ENCODE peak calls at places on chromosomes 7 and 10, in six cellular contexts. A is activated CD4-positive, CD25-positive, alpha-beta regulatory T cell; G is AG10803; Y is stimulated activated CD8-positive, alpha-beta memory T cell treated with anti-CD3 and anti-CD28 coated beads, Interleukin-12 subunit alpha, Interleukin-12 subunit beta, amount 100 ng/mL, for 4 hours; T is KG1; X is MCF 10A. J is an unnamed sample.

GRCh38 chr10:132882481-132882951 is 59.9 kb downstream of the CFAP46 start:
- DNase-seq in A (no peak), G (no peak), Y (no peak), T (no peak), X (no peak), J (peak; percentile 45)

GRCh38 chr7:151727579-151728285 is 149.2 kb downstream of the PRKAG2 start:
- DNase-seq in A (peak; percentile 28), G (peak; percentile 95), Y (peak; percentile 24), T (peak; percentile 25), X (peak; percentile 99), J (peak; percentile 84)

GRCh38 chr10:46091080-46091833 is 45.2 kb upstream of the MSMB start:
- DNase-seq in A (no peak), G (no peak), Y (no peak), T (no peak), X (no peak), J (no peak)

GRCh38 chr7:20778063-20778721 is 8.5 kb downstream of the SP8 start:
- DNase-seq in A (no peak), G (no peak), Y (no peak), T (no peak), X (peak; percentile 21), J (no peak)

GRCh38 chr10:30197186-30197585 is 137.8 kb upstream of the JCAD start:
- DNase-seq in A (no peak), G (no peak), Y (no peak), T (no peak), X (no peak), J (no peak)

GRCh38 chr10:100140070-100140469 is 45.8 kb downstream of the ERLIN1 start:
- DNase-seq in A (no peak), G (no peak), Y (no peak), T (no peak), X (no peak), J (no peak)

GRCh38 chr10:122727426-122727825 is 27.8 kb upstream of the C10orf120 start:
- DNase-seq in A (no peak), G (no peak), Y (no peak), T (no peak), X (no peak), J (no peak)

GRCh38 chr10:8438603-8439002 is 384.1 kb downstream of the GATA3 start:
- DNase-seq in A (no peak), G (no peak), Y (no peak), T (no peak), X (no peak), J (no peak)

GRCh38 chr10:94680544-94680943 is 3.0 kb upstream of the CYP2C18 start:
- DNase-seq in A (no peak), G (no peak), Y (no peak), T (no peak), X (peak; percentile 62), J (no peak)

J was measured in Right ventricle myocardium inferior.